ENCODE peak calls at places on chromosomes 12 and 14, in nine cellular contexts. G is activated CD8-positive, alpha-beta T cell treated with anti-CD3 and anti-CD28 coated beads, Interleukin-2, amount 10 ng/mL, durations not matched to agents 7 days and 5 days; B is omental fat pad; U is ecto neural progenitor cell; K is NCI-H446 treated with DMSO at 0.1 percent for 48 hours; T is SW480; O is spleen; S is HAP-1; A is stimulated activated naive CD4-positive, alpha-beta T cell. W is an unnamed sample.

GRCh38 chr12:68224613-68225285 is 861 bp downstream of the IL26 start:
- DNase-seq in G (no peak), B (no peak), U (no peak), K (no peak), T (no peak), O (no peak), S (no peak), A (no peak), W (no peak)

GRCh38 chr12:14948672-14949071 is 10.3 kb upstream of the ERP27 start:
- DNase-seq in G (peak), B (no peak), U (no peak), K (peak), T (peak), O (no peak), S (no peak), A (peak), W (peak)

GRCh38 chr12:65648461-65648860 is 175.8 kb upstream of the HMGA2 start:
- DNase-seq in G (no peak), B (no peak), U (no peak), K (no peak), T (no peak), O (no peak), S (no peak), A (no peak), W (no peak)

GRCh38 chr14:90943367-90943766 is 117.1 kb downstream of the RPS6KA5 start:
- DNase-seq in G (no peak), B (no peak), U (no peak), K (no peak), T (no peak), O (no peak), S (no peak), A (no peak), W (no peak)

GRCh38 chr12:38152816-38153736 is 163.5 kb upstream of the ALG10B start:
- DNase-seq in G (no peak), B (no peak), U (no peak), K (no peak), T (no peak), O (no peak), S (no peak), A (no peak), W (no peak)

GRCh38 chr14:23787436-23787835 is 151.3 kb downstream of the DHRS2 start:
- DNase-seq in G (no peak), B (no peak), U (no peak), K (no peak), T (no peak), O (no peak), S (no peak), A (no peak), W (no peak)

GRCh38 chr12:29226621-29227020 is 77.5 kb downstream of the FAR2 start:
- DNase-seq in G (no peak), B (no peak), U (no peak), K (no peak), T (no peak), O (no peak), S (no peak), A (no peak), W (no peak)

GRCh38 chr12:106896603-106897002 is 59.1 kb upstream of the TMEM263 start:
- DNase-seq in G (no peak), B (no peak), U (no peak), K (no peak), T (no peak), O (no peak), S (no peak), A (no peak), W (no peak)

GRCh38 chr14:100017578-100017977 is 47.6 kb upstream of the EVL start:
- DNase-seq in G (no peak), B (no peak), U (peak), K (no peak), T (no peak), O (no peak), S (no peak), A (no peak), W (no peak)

GRCh38 chr12:54439521-54440255 is 20.6 kb upstream of the ITGA5 start:
- DNase-seq in G (no peak), B (no peak), U (no peak), K (peak), T (peak), O (no peak), S (peak), A (no peak), W (peak)

GRCh38 chr14:95548328-95548929 is 13.6 kb downstream of the GLRX5 start:
- DNase-seq in G (no peak), B (no peak), U (no peak), K (no peak), T (no peak), O (no peak), S (no peak), A (no peak), W (no peak)

GRCh38 chr12:9660046-9660445 is 9.5 kb upstream of the CLEC2D start:
- DNase-seq in G (no peak), B (no peak), U (no peak), K (no peak), T (no peak), O (no peak), S (no peak), A (no peak), W (no peak)

GRCh38 chr14:79825046-79825521 is 386.2 kb downstream of the DIO2 start:
- DNase-seq in G (no peak), B (no peak), U (no peak), K (peak), T (no peak), O (no peak), S (no peak), A (no peak), W (no peak)

GRCh38 chr14:69658664-69659261 is 47.4 kb downstream of the SUSD6 start:
- DNase-seq in G (no peak), B (no peak), U (no peak), K (no peak), T (peak), O (no peak), S (no peak), A (no peak), W (no peak)

GRCh38 chr12:113269257-113269943 is 48.1 kb downstream of the TPCN1 start:
- DNase-seq in G (no peak), B (no peak), U (no peak), K (no peak), T (no peak), O (no peak), S (no peak), A (no peak), W (no peak)

GRCh38 chr14:95274874-95275273 is 44.8 kb downstream of the CLMN start:
- DNase-seq in G (no peak), B (no peak), U (no peak), K (no peak), T (no peak), O (no peak), S (no peak), A (no peak), W (no peak)

GRCh38 chr12:66055837-66056319 is 74.7 kb downstream of the LLPH start:
- DNase-seq in G (no peak), B (no peak), U (no peak), K (peak), T (no peak), O (no peak), S (no peak), A (no peak), W (no peak)

GRCh38 chr14:95361373-95362179 is 41.9 kb upstream of the CLMN start:
- DNase-seq in G (peak), B (no peak), U (peak), K (no peak), T (no peak), O (peak), S (no peak), A (no peak), W (peak)

GRCh38 chr14:105430042-105430441 is 10.4 kb downstream of the MTA1 start:
- DNase-seq in G (no peak), B (no peak), U (no peak), K (no peak), T (no peak), O (no peak), S (no peak), A (no peak), W (no peak)

GRCh38 chr12:109557200-109557599 is 16.1 kb downstream of the MMAB start:
- DNase-seq in G (no peak), B (no peak), U (no peak), K (no peak), T (no peak), O (no peak), S (no peak), A (no peak), W (no peak)

GRCh38 chr12:93583993-93584392 is 11.5 kb downstream of the SOCS2 start:
- DNase-seq in G (no peak), B (no peak), U (no peak), K (no peak), T (no peak), O (no peak), S (peak), A (no peak), W (no peak)

GRCh38 chr14:61346793-61347192 is 25.4 kb downstream of the PRKCH start:
- DNase-seq in G (no peak), B (no peak), U (no peak), K (no peak), T (no peak), O (no peak), S (no peak), A (no peak), W (no peak)